ENCODE peak calls at places on chromosome 5, in ten cellular contexts. M is PC-9, J is NCI-H2107, U is psoas muscle, T is OCI-M1, L is hippocampal formation, X is caudate nucleus, O is Karpas-422, H is GM12865, Y is spleen. F is an unnamed sample.

GRCh38 chr5:142547445-142548374 is 138.2 kb downstream of the FGF1 start:
- DNase-seq in X (no peak), J (no peak), M (no peak), L (no peak), T (no peak), O (no peak), U (no peak), H (no peak), Y (no peak), F (no peak)

GRCh38 chr5:156529902-156530301 is 202.9 kb downstream of the SGCD start:
- DNase-seq in H (no peak), U (no peak), O (no peak), Y (no peak), L (no peak), J (no peak), X (no peak), M (no peak), T (no peak), F (no peak)

GRCh38 chr5:66234241-66234640 is 90.1 kb downstream of the SREK1 start:
- DNase-seq in H (no peak), U (no peak), J (no peak), M (no peak), Y (no peak), O (no peak), T (no peak), X (no peak), L (no peak), F (no peak)

GRCh38 chr5:163163858-163164257 is 273.5 kb upstream of the CCNG1 start:
- DNase-seq in X (no peak), H (no peak), L (no peak), U (no peak), M (no peak), O (no peak), J (no peak), T (peak; percentile 14), Y (no peak), F (no peak)

GRCh38 chr5:61162832-61163567 is 732 bp upstream of the SMIM15 start:
- DNase-seq in Y (no peak), L (no peak), T (no peak), M (peak; percentile 43), H (peak; percentile 16), U (no peak), X (no peak), J (no peak), O (no peak), F (peak; percentile 30)

GRCh38 chr5:58974083-58974482 is 391.2 kb downstream of the RAB3C start:
- DNase-seq in U (no peak), J (no peak), M (no peak), Y (no peak), L (no peak), X (no peak), T (no peak), O (no peak), H (no peak), F (no peak)

GRCh38 chr5:168734657-168735344 is 155.6 kb upstream of the PANK3 start:
- DNase-seq in O (no peak), M (no peak), Y (no peak), U (peak; percentile 69), H (peak; percentile 58), J (no peak), L (no peak), X (no peak), T (no peak), F (peak; percentile 59)

GRCh38 chr5:133779828-133780475 is 167.6 kb upstream of the FSTL4 start:
- DNase-seq in J (no peak), U (no peak), T (no peak), L (no peak), H (peak; percentile 27), X (no peak), O (peak; percentile 61), Y (no peak), M (no peak), F (no peak)

GRCh38 chr5:89147026-89147425 is 264.0 kb upstream of the MEF2C start:
- DNase-seq in J (no peak), T (no peak), X (no peak), H (no peak), Y (no peak), U (no peak), O (no peak), M (no peak), L (no peak), F (no peak)

GRCh38 chr5:139368613-139369012 is 14.5 kb downstream of the SLC23A1 start:
- DNase-seq in U (no peak), H (no peak), T (peak; percentile 9), X (no peak), O (no peak), Y (no peak), M (no peak), J (no peak), L (peak; percentile 21), F (no peak)

F was measured in testis.